ENCODE peak calls at places on chromosomes 3 and 15, in seven cellular contexts. P is ovary, E is Peyer's patch, X is stomach, G is endothelial cell of umbilical vein, A is body of pancreas, O is IMR-90. N is an unnamed sample.

GRCh38 chr15:74893627-74894026 is 3.8 kb downstream of the MPI start:
- DNase-seq in P (no peak), E (no peak), X (no peak), G (no peak), A (no peak), O (no peak), N (no peak)

GRCh38 chr15:101156061-101156460 is 95.8 kb downstream of the CHSY1 start:
- DNase-seq in P (no peak), E (no peak), X (no peak), G (no peak), A (no peak), O (no peak), N (no peak)

GRCh38 chr15:58731756-58732535 is 17.6 kb downstream of the ADAM10 start:
- DNase-seq in P (no peak), E (no peak), X (no peak), G (peak), A (no peak), O (peak), N (peak)

GRCh38 chr3:141373232-141373631 is 4.9 kb downstream of the ZBTB38 start:
- DNase-seq in P (no peak), E (no peak), X (no peak), G (no peak), A (no peak), O (no peak), N (no peak)

GRCh38 chr3:78041486-78041885 is 1001.6 kb downstream of the ROBO2 start:
- DNase-seq in P (no peak), E (no peak), X (no peak), G (peak), A (no peak), O (peak), N (no peak)

GRCh38 chr15:50523736-50524318 is 22.6 kb downstream of the USP50 start:
- DNase-seq in P (no peak), E (no peak), X (no peak), G (no peak), A (no peak), O (no peak), N (no peak)

GRCh38 chr3:55805169-55805568 is 318.1 kb upstream of the WNT5A start:
- DNase-seq in P (no peak), E (no peak), X (no peak), G (no peak), A (no peak), O (no peak), N (no peak)

GRCh38 chr3:105402287-105402801 is 35.6 kb downstream of the ALCAM start:
- DNase-seq in P (no peak), E (no peak), X (no peak), G (no peak), A (no peak), O (peak), N (no peak)

GRCh38 chr15:31360843-31361763 is 34.5 kb downstream of the KLF13 start:
- DNase-seq in P (no peak), E (peak), X (peak), G (no peak), A (peak), O (no peak), N (peak)

GRCh38 chr3:32557640-32558352 is 12.9 kb downstream of the DYNC1LI1 start:
- DNase-seq in P (no peak), E (no peak), X (no peak), G (no peak), A (no peak), O (no peak), N (no peak)

GRCh38 chr3:126108689-126109075 is 24.8 kb upstream of the SLC41A3 start:
- DNase-seq in P (peak), E (peak), X (no peak), G (no peak), A (no peak), O (no peak), N (no peak)

GRCh38 chr3:171840831-171841619 is 2.1 kb upstream of the TMEM212 start:
- DNase-seq in P (peak), E (no peak), X (no peak), G (no peak), A (no peak), O (no peak), N (no peak)

GRCh38 chr15:69795601-69796000 is 302.1 kb downstream of the TLE3 start:
- DNase-seq in P (no peak), E (no peak), X (no peak), G (no peak), A (no peak), O (no peak), N (peak)

GRCh38 chr15:81312790-81313543 is 11.0 kb downstream of the STARD5 start:
- DNase-seq in P (peak), E (peak), X (peak), G (peak), A (peak), O (peak), N (peak)

GRCh38 chr3:75171632-75172230 is 492.4 kb upstream of the FRG2C start:
- DNase-seq in P (no peak), E (no peak), X (no peak), G (no peak), A (no peak), O (peak), N (no peak)

GRCh38 chr3:9902372-9903237 is at the start of gene IL17RE:
- DNase-seq in P (no peak), E (peak), X (peak), G (no peak), A (peak), O (no peak), N (peak)

GRCh38 chr3:64916937-64917336 is 229.1 kb upstream of the ADAMTS9 start:
- DNase-seq in P (no peak), E (no peak), X (no peak), G (peak), A (no peak), O (no peak), N (no peak)

GRCh38 chr3:144039661-144040060 is 68.0 kb downstream of the DIPK2A start:
- DNase-seq in P (no peak), E (no peak), X (no peak), G (no peak), A (no peak), O (peak), N (no peak)

GRCh38 chr15:60400957-60401356 is 3.2 kb upstream of the ANXA2 start:
- DNase-seq in P (no peak), E (no peak), X (no peak), G (no peak), A (no peak), O (no peak), N (no peak)

GRCh38 chr3:102715030-102715697 is 280.3 kb downstream of the ZPLD1 start:
- DNase-seq in P (no peak), E (no peak), X (no peak), G (no peak), A (no peak), O (no peak), N (no peak)

GRCh38 chr15:65619636-65620290 is 2.0 kb upstream of the SLC24A1 start:
- DNase-seq in P (no peak), E (no peak), X (no peak), G (no peak), A (no peak), O (no peak), N (no peak)

GRCh38 chr3:181700168-181701087 is 11.3 kb upstream of the SOX2 start:
- DNase-seq in P (peak), E (no peak), X (peak), G (peak), A (peak), O (peak), N (no peak)

GRCh38 chr3:45593708-45594601 is 596 bp upstream of the LIMD1 start:
- DNase-seq in P (peak), E (peak), X (peak), G (peak), A (peak), O (peak), N (no peak)

GRCh38 chr3:69649120-69649519 is 90.1 kb upstream of the MITF start:
- DNase-seq in P (no peak), E (no peak), X (no peak), G (peak), A (no peak), O (peak), N (no peak)

GRCh38 chr3:18369561-18370185 is 55.5 kb downstream of the SATB1 start:
- DNase-seq in P (no peak), E (no peak), X (no peak), G (no peak), A (peak), O (no peak), N (no peak)

GRCh38 chr3:33019981-33020380 is 68.5 kb downstream of the CCR4 start:
- DNase-seq in P (no peak), E (no peak), X (no peak), G (no peak), A (no peak), O (no peak), N (no peak)

GRCh38 chr15:89828324-89829145 is 13.9 kb upstream of the ANPEP start:
- DNase-seq in P (peak), E (peak), X (peak), G (no peak), A (peak), O (peak), N (no peak)

GRCh38 chr3:9349321-9350117 is 13.3 kb upstream of the THUMPD3 start:
- DNase-seq in P (no peak), E (no peak), X (no peak), G (peak), A (no peak), O (peak), N (no peak)

GRCh38 chr15:44261007-44261706 is 27.4 kb upstream of the GOLM2 start:
- DNase-seq in P (no peak), E (no peak), X (no peak), G (no peak), A (no peak), O (no peak), N (no peak)

GRCh38 chr3:123605789-123606234 is 21.0 kb upstream of the HACD2 start:
- DNase-seq in P (no peak), E (no peak), X (no peak), G (no peak), A (no peak), O (no peak), N (no peak)

GRCh38 chr3:119809249-119810017 is 27.5 kb downstream of the NR1I2 start:
- DNase-seq in P (no peak), E (no peak), X (no peak), G (no peak), A (no peak), O (no peak), N (peak)

GRCh38 chr15:70240082-70240481 is 142.4 kb upstream of the TLE3 start:
- DNase-seq in P (no peak), E (no peak), X (no peak), G (no peak), A (no peak), O (no peak), N (peak)

GRCh38 chr3:153166206-153166605 is 4.2 kb downstream of the RAP2B start:
- DNase-seq in P (no peak), E (no peak), X (no peak), G (peak), A (no peak), O (peak), N (no peak)

DNA sequence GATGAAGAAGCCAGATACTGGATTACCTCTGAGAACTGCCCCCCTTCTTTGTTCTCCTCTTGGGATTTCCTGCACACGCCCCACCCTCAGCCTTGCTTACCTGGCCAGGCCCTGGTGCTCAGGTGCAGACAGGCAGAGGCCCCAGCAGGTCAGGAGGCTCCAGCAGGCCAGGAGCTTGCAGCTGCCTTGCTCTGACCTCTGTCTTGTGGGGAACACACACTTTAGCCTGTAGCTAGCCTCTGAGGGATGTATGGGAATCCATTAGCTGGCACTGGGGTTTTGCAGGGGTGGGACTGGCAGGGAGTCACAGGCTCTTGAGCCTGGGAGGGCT is 2.7 kb downstream of the SMAD6 start:
- DNase-seq in P (no peak), E (peak), X (peak), G (no peak), A (peak), O (no peak), N (no peak)
- TF ChIP-seq POLR2A in P (no peak), E (no peak), X (no peak), G (no peak), A (no peak), O (no peak), N (no peak)

GRCh38 chr3:156341831-156342416 is 213.0 kb downstream of the SSR3 start:
- DNase-seq in P (no peak), E (no peak), X (no peak), G (no peak), A (no peak), O (no peak), N (no peak)
- TF ChIP-seq CTCF in P (no peak), E (no peak), X (no peak), G (no peak), A (no peak), O (no peak), N (no peak)

GRCh38 chr3:112546216-112546759 is 15.5 kb downstream of the ATG3 start:
- DNase-seq in P (no peak), E (no peak), X (no peak), G (peak), A (no peak), O (peak), N (no peak)
- H3K4me3 ChIP-seq in P (no peak), E (no peak), X (no peak), G (no peak), A (no peak), O (no peak), N (no peak)

DNA sequence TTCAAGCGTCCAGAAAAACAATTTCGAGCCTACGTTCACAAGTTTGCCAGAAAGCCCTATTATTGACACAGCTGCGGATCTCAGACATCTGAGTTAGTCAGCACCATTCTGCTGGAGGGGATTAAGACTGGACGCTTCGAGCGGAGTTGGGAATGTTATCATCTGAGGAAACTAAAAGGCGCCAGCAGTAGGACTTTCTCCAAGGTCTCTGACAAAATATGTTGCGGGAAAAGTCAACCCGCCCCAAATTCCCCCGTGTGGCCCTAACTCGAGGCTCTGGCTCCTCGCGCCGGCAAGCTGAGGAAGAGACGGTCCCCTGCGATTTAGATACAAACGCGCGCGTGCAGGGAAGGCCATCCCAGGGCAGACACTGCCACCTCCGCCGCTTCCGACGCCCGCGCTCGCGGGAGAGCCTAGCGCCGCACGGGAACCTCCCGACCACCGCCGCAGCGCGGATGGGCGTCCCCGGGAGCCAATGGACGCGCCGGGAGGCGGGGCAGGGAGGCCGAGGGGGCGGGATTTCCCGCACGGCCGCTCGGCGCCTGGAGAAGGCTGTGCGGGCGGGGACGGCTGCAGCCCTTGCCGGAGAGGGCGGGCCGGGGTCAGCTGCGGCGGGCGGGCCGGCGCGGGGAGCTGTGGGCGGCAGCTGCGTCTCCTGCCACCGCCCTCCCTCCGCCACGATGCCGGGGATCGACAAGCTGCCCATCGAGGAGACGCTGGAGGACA is at the start of gene APPL1:
- DNase-seq in P (peak), E (peak), X (peak), G (peak), A (peak), O (peak), N (peak)
- TF ChIP-seq POLR2A in P (peak), E (peak), X (no peak), G (peak), A (peak), O (peak), N (no peak)

N was measured in lower leg skin.